ENCODE peak calls at places on chromosome 16, in nine cellular contexts. Z is SK-N-SH, H is A673, Q is OCI-LY7, U is heart left ventricle, E is left ventricle myocardium inferior, V is uterus, Y is tibial artery, P is lung. F is an unnamed sample.
A peak's percentile ranks its signal among the peaks of the same experiment; 100 is the strongest.

GRCh38 chr16:62135903-62136302 is 99.7 kb upstream of the CDH8 start:
- DNase-seq in Z (no peak), H (peak; percentile 18), Q (no peak), U (no peak), E (no peak), V (no peak), Y (no peak), P (no peak), F (no peak)

GRCh38 chr16:29662729-29663019 is 373 bp upstream of the SPN start:
- DNase-seq in Z (no peak), H (no peak), Q (peak; percentile 67), U (no peak), E (no peak), V (no peak), Y (no peak), P (no peak), F (no peak)

GRCh38 chr16:55418586-55418985 is 60.4 kb upstream of the MMP2 start:
- DNase-seq in Z (no peak), H (no peak), Q (no peak), U (no peak), E (no peak), V (no peak), Y (no peak), P (no peak), F (no peak)

GRCh38 chr16:24839347-24839972 is 6.3 kb upstream of the SLC5A11 start:
- DNase-seq in Z (no peak), H (no peak), Q (no peak), U (no peak), E (no peak), V (no peak), Y (no peak), P (no peak), F (no peak)

GRCh38 chr16:4016648-4017047 is 99.6 kb downstream of the ADCY9 start:
- DNase-seq in Z (no peak), H (no peak), Q (no peak), U (no peak), E (no peak), V (no peak), Y (no peak), P (no peak), F (no peak)

GRCh38 chr16:56630134-56630533 is 2.3 kb upstream of the MT1M start:
- DNase-seq in Z (peak; percentile 54), H (no peak), Q (peak; percentile 66), U (no peak), E (no peak), V (no peak), Y (no peak), P (no peak), F (no peak)

GRCh38 chr16:81266680-81267095 is 28.2 kb downstream of the BCO1 start:
- DNase-seq in Z (no peak), H (no peak), Q (no peak), U (no peak), E (no peak), V (no peak), Y (no peak), P (no peak), F (no peak)

GRCh38 chr16:55369151-55369550 is 45.1 kb downstream of the IRX6 start:
- DNase-seq in Z (no peak), H (peak; percentile 52), Q (no peak), U (no peak), E (no peak), V (no peak), Y (no peak), P (no peak), F (peak; percentile 46)

GRCh38 chr16:11253009-11253994 is 2.7 kb downstream of the SOCS1 start:
- DNase-seq in Z (no peak), H (no peak), Q (peak; percentile 35), U (no peak), E (no peak), V (no peak), Y (no peak), P (no peak), F (no peak)

GRCh38 chr16:4734730-4735575 is 616 bp downstream of the DNAAF8 start:
- DNase-seq in Z (peak; percentile 93), H (peak; percentile 89), Q (peak; percentile 93), U (peak; percentile 92), E (peak; percentile 91), V (peak; percentile 89), Y (peak; percentile 89), P (peak; percentile 91), F (peak; percentile 13)

GRCh38 chr16:3578610-3579551 is 1.7 kb upstream of the NLRC3 start:
- DNase-seq in Z (no peak), H (no peak), Q (peak; percentile 93), U (no peak), E (no peak), V (no peak), Y (no peak), P (no peak), F (no peak)

DNA sequence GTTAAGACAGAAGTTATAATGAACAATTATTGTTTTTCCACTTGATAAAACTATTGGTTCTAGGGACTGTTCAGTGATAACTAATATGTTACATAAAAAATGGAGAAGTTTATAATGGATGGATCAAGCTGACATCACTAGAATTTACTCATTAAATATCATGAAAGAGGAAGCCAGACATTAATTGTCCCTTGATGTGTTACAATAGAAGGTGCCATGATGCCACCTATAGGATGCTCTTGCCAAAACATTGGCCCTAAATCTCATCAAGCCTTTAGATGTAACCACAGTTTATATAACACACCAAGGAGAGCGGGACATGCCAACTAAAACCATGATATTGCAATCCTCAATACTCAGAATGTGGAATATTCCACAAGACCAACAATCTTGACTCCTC is 147.9 kb upstream of the MON1B start:
- DNase-seq in Z (peak; percentile 39), H (peak; percentile 21), Q (peak; percentile 69), U (no peak), E (no peak), V (no peak), Y (no peak), P (no peak), F (peak; percentile 23)
- TF ChIP-seq CTCF in Z (peak; percentile 59), H (peak; percentile 29), Q (peak; percentile 87), U (peak; percentile 34), E (peak; percentile 49), V (no peak), Y (no peak), P (no peak), F (peak; percentile 73)

GRCh38 chr16:1773703-1774455 is 945 bp upstream of the MRPS34 start:
- DNase-seq in Z (no peak), H (no peak), Q (peak; percentile 50), U (no peak), E (no peak), V (no peak), Y (no peak), P (peak; percentile 53), F (peak; percentile 50)

GRCh38 chr16:1774456-1774795 is 1.5 kb upstream of the MRPS34 start:
- DNase-seq in Z (no peak), H (no peak), Q (no peak), U (no peak), E (no peak), V (no peak), Y (no peak), P (no peak), F (no peak)

GRCh38 chr16:1776672-1776955 is 3.7 kb upstream of the MRPS34 start:
- DNase-seq in Z (no peak), H (no peak), Q (no peak), U (no peak), E (no peak), V (no peak), Y (no peak), P (no peak), F (no peak)

GRCh38 chr16:1775846-1776671 is 3.1 kb upstream of the MRPS34 start:
- DNase-seq in Z (no peak), H (no peak), Q (no peak), U (no peak), E (no peak), V (no peak), Y (no peak), P (no peak), F (no peak)

DNA sequence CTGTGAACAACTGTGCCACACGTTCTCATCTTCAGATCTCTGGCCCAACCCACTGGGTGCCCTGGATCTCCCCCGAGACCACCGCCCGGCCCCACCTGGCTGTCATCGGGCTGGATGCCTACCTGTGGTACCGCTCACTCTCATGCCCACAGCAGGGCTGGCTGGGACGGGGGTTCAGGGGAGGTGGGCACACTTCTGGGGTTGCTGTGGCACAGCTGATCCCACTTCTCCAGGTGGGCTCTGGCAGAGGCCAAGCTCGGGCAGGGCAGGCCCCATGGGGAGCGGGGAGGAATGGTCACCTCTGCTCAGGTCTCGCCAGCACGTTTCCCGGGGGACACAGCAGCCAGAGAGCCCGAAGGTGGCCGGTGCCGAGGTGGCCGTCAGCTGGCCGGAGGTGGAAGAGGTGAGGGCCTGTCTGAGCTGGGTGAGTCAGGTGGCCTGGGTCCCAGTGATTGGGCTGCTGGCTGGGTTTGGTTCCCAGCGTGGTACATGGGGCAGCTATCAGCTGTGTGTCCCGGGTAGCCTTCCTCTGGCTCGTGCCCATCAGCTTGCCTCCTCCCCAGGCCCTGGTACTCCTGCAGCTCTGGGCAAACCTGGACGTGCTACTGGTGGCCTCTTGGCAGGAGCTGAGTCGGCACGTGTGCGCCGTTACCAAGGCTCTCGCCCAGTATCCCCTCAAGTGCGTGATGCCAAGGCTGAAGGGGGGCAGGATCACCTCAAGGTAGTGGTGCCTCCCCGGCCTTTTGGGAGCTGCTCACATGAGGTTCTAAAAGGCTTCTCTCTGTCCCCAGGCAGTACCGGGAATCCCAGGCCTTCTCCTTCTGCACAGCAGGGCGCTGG is 2.3 kb upstream of the MRPS34 start:
- DNase-seq in Z (no peak), H (no peak), Q (no peak), U (no peak), E (no peak), V (no peak), Y (no peak), P (no peak), F (no peak)
- H3K4me3 ChIP-seq in Z (no peak overlapping the region), H (no peak overlapping the region), Q (no peak overlapping the region), U (no peak overlapping the region), E (no peak overlapping the region), V (no peak overlapping the region), Y (no peak overlapping the region), P (no peak overlapping the region), F (peak overlapping the region; percentile 94)

DNA sequence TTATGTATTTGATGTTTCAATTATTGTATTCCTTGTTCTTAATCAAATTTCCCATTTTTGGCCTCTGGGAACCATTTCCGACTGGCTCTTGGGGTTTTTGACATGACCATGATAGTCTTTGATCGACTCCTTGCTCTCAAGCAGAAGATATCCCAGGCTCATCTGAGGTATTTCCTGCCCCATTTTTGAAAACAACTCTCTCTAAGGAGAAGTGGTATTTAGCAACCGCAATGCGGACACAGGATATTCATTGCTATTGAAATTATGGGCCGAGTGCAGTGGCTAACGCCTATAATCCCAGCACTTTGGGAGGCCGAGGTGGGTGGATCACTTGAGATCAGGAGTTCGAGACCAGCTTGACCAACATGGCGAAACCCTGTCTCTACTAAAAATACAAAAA is 5.5 kb downstream of the TANGO6 start:
- DNase-seq in Z (no peak), H (no peak), Q (no peak), U (no peak), E (no peak), V (no peak), Y (no peak), P (no peak), F (no peak)
- TF ChIP-seq CTCF in Z (no peak), H (no peak), Q (no peak), U (no peak), E (no peak), V (no peak), Y (no peak), P (no peak), F (no peak)

DNA sequence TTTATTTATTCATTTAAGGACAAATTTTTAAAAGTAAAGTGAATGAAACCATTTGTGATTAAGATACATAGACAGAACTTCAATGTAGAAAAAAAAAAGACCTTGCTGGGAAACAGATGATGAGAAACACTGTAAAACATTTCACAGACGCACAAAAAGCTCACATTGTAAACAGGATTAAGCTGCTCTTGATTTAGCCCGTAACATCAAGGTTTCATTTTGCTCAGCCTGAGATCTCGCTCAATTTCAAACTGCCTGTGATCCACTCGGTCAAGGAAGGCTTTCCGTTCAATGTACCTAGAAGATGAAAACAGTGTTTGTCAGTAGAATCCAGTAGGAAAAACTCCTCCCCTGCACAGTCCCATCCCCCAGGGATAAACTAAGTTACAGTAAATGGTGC is 42.3 kb upstream of the BCAR1 start:
- DNase-seq in Z (no peak), H (no peak), Q (no peak), U (no peak), E (no peak), V (no peak), Y (no peak), P (no peak), F (no peak)
- H3K4me3 ChIP-seq in Z (no peak overlapping the region), H (no peak overlapping the region), Q (no peak overlapping the region), U (no peak overlapping the region), E (no peak overlapping the region), V (no peak overlapping the region), Y (no peak overlapping the region), P (no peak overlapping the region), F (no peak overlapping the region)